ENCODE peak calls at places on chromosomes 5 and 9, in four cellular contexts. One of them, this sample, is unnamed.

GRCh38 chr9:69976165-69976564 is 67.5 kb upstream of the MAMDC2 start:
- DNase-seq in H1: no peak
- DNase-seq in K562: no peak
- DNase-seq in HepG2: no peak
- DNase-seq in this sample: no peak

GRCh38 chr5:146877178-146877681 is 1.3 kb downstream of the PPP2R2B start:
- DNase-seq in HepG2: no peak
- DNase-seq in H1: no peak
- DNase-seq in K562: no peak
- DNase-seq in this sample: no peak

GRCh38 chr5:169647566-169647965 is 10.5 kb downstream of the DOCK2 start:
- DNase-seq in HepG2: no peak
- DNase-seq in K562: no peak
- DNase-seq in H1: no peak
- DNase-seq in this sample: no peak

GRCh38 chr5:42970636-42971559 is 69.2 kb downstream of the ANXA2R start:
- DNase-seq in HepG2: no peak
- DNase-seq in H1: no peak
- DNase-seq in K562: peak; percentile 30
- DNase-seq in this sample: peak; percentile 48

GRCh38 chr5:138469540-138470321 is 4.5 kb downstream of the EGR1 start:
- DNase-seq in K562: peak; percentile 44
- DNase-seq in HepG2: no peak
- DNase-seq in H1: peak; percentile 31
- DNase-seq in this sample: peak; percentile 35

GRCh38 chr5:179371681-179372675 is 26.7 kb upstream of the ADAMTS2 start:
- DNase-seq in K562: no peak
- DNase-seq in H1: no peak
- DNase-seq in HepG2: no peak
- DNase-seq in this sample: no peak

GRCh38 chr9:16521868-16522381 is 348.5 kb downstream of the BNC2 start:
- DNase-seq in K562: no peak
- DNase-seq in H1: no peak
- DNase-seq in HepG2: no peak
- DNase-seq in this sample: no peak

GRCh38 chr5:113771483-113771882 is 258.0 kb downstream of the YTHDC2 start:
- DNase-seq in H1: no peak
- DNase-seq in K562: no peak
- DNase-seq in HepG2: no peak
- DNase-seq in this sample: no peak

GRCh38 chr5:16812911-16813310 is 123.2 kb downstream of the MYO10 start:
- DNase-seq in HepG2: peak; percentile 58
- DNase-seq in H1: no peak
- DNase-seq in K562: no peak
- DNase-seq in this sample: peak; percentile 72

GRCh38 chr5:93349613-93350012 is 231.4 kb downstream of the NR2F1-AS1 start:
- DNase-seq in H1: no peak
- DNase-seq in HepG2: no peak
- DNase-seq in K562: no peak
- DNase-seq in this sample: no peak

GRCh38 chr5:178367351-178368120 is 134.9 kb upstream of the PHYKPL start:
- DNase-seq in K562: no peak
- DNase-seq in HepG2: no peak
- DNase-seq in H1: no peak
- DNase-seq in this sample: no peak

GRCh38 chr5:72440207-72440638 is 67.0 kb downstream of the ZNF366 start:
- DNase-seq in K562: no peak
- DNase-seq in H1: no peak
- DNase-seq in HepG2: no peak
- DNase-seq in this sample: no peak

GRCh38 chr5:135539430-135540005 is 3.8 kb upstream of the NEUROG1 start:
- DNase-seq in HepG2: no peak
- DNase-seq in K562: no peak
- DNase-seq in H1: no peak
- DNase-seq in this sample: no peak

GRCh38 chr5:11251242-11251641 is 490.2 kb upstream of the DAP start:
- DNase-seq in K562: no peak
- DNase-seq in H1: no peak
- DNase-seq in HepG2: peak; percentile 1
- DNase-seq in this sample: no peak

GRCh38 chr5:38467353-38468040 is 88.9 kb downstream of the LIFR start:
- DNase-seq in HepG2: no peak
- DNase-seq in K562: no peak
- DNase-seq in H1: no peak
- DNase-seq in this sample: no peak

GRCh38 chr5:122313001-122313402 is 965 bp downstream of the SNCAIP start:
- DNase-seq in H1: no peak
- DNase-seq in K562: no peak
- DNase-seq in HepG2: no peak
- DNase-seq in this sample: no peak

GRCh38 chr9:128819716-128820664 is 1.7 kb downstream of the ENDOG start:
- DNase-seq in HepG2: no peak
- DNase-seq in K562: peak; percentile 89
- DNase-seq in H1: no peak
- DNase-seq in this sample: no peak

GRCh38 chr9:136827794-136828473 is 14.3 kb upstream of the AJM1 start:
- DNase-seq in HepG2: no peak
- DNase-seq in H1: no peak
- DNase-seq in K562: no peak
- DNase-seq in this sample: no peak

GRCh38 chr9:36142510-36143161 is 6.1 kb downstream of the GLIPR2 start:
- DNase-seq in H1: no peak
- DNase-seq in HepG2: no peak
- DNase-seq in K562: peak; percentile 87
- DNase-seq in this sample: no peak

GRCh38 chr9:129936222-129936621 is 101.0 kb downstream of the USP20 start:
- DNase-seq in H1: no peak
- DNase-seq in HepG2: no peak
- DNase-seq in K562: no peak
- DNase-seq in this sample: no peak

DNA sequence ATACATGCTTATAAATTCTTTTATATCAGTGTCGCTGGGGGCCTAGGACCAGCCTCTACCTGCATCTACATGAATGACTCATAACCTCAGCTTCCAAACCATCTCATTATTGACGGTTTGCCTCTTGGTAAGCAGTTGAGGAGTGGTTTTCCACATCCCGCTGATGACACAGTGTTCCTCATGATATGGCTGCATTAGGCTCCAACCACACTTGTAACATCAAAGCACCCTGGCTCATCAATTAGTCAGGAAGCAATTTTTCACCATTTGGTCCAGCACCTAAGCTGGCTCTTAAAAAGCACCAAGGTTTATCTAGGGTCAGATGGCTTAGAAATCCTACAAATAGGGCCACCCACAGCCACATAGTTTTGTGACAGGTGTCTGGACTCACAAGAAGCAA is 402.4 kb downstream of the ARHGEF28 start:
- DNase-seq in HepG2: no peak
- DNase-seq in H1: no peak
- DNase-seq in K562: no peak
- DNase-seq in this sample: no peak
- TF ChIP-seq USF2 in HepG2: no peak
- TF ChIP-seq USF2 in H1: no peak
- TF ChIP-seq USF2 in K562: no peak
- TF ChIP-seq USF2 in this sample: no peak

GRCh38 chr5:75167345-75167744 is 69.3 kb downstream of the ANKRD31 start:
- DNase-seq in H1: no peak
- DNase-seq in HepG2: peak; percentile 34
- DNase-seq in K562: no peak
- DNase-seq in this sample: peak; percentile 31
- TF ChIP-seq RNF2 in H1: no peak
- TF ChIP-seq RNF2 in HepG2: no peak
- TF ChIP-seq RNF2 in K562: no peak
- TF ChIP-seq RNF2 in this sample: no peak

GRCh38 chr9:84860423-84861115 is 191.0 kb downstream of the NTRK2 start:
- DNase-seq in HepG2: no peak
- DNase-seq in K562: no peak
- DNase-seq in H1: no peak
- DNase-seq in this sample: no peak
- TF ChIP-seq RFX5 in HepG2: no peak
- TF ChIP-seq RFX5 in K562: no peak
- TF ChIP-seq RFX5 in H1: no peak
- TF ChIP-seq RFX5 in this sample: no peak

DNA sequence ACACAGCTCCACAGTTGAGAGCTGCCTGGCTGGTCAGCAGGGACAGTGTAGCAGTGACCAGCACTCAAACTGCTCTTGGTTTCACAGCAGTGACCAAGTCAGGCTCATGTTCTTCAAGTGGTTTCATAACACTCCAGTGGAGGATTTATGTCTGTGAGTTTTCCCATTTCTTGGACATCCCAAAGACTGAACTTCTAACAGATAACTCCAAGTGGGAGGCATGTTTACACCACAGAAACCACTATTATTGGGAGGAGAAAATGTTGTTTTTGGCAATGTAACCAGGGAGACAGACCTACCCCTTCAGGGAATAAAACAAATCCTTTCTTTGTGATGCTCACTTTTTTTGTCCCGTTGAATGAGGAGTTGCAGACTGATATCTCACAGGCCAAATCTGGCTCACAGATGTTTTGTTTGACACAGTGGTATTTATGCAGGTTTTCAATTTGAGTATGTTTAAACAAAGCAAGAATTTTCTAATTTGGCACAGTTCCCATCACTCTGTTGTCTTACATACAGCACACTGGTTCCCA is 141.5 kb downstream of the RMI1 start:
- DNase-seq in HepG2: no peak
- DNase-seq in K562: no peak
- DNase-seq in H1: no peak
- DNase-seq in this sample: no peak
- TF ChIP-seq USF2 in HepG2: no peak
- TF ChIP-seq USF2 in K562: no peak
- TF ChIP-seq USF2 in H1: no peak
- TF ChIP-seq USF2 in this sample: no peak

GRCh38 chr5:91885291-91886265 is 502.5 kb upstream of the ARRDC3 start:
- DNase-seq in H1: no peak
- DNase-seq in K562: no peak
- DNase-seq in HepG2: no peak
- DNase-seq in this sample: no peak
- TF ChIP-seq RNF2 in H1: no peak
- TF ChIP-seq RNF2 in K562: no peak
- TF ChIP-seq RNF2 in HepG2: no peak
- TF ChIP-seq RNF2 in this sample: no peak

This sample was measured in A549.